ENCODE peak calls at places on chromosomes 12 and 14, in seven cellular contexts. One of them, this sample, is unnamed.
A peak's percentile ranks its signal among the peaks of the same experiment; 100 is the strongest.

GRCh38 chr12:25295361-25295760 is 44.6 kb upstream of the KRAS start:
- DNase-seq in right lobe of liver: no peak
- DNase-seq in Daoy: no peak
- DNase-seq in H54: no peak
- DNase-seq in HEK293T: no peak
- DNase-seq in stimulated activated CD4-positive, alpha-beta T cell treated with anti-CD3 and anti-CD28 coated beads, Interleukin-15, amount 100 ng/mL, for 1 hour: no peak
- DNase-seq in AG04449: no peak
- DNase-seq in this sample: no peak

GRCh38 chr14:94016446-94016976 is 9.6 kb upstream of the OTUB2 start:
- DNase-seq in right lobe of liver: no peak
- DNase-seq in Daoy: no peak
- DNase-seq in H54: no peak
- DNase-seq in HEK293T: no peak
- DNase-seq in stimulated activated CD4-positive, alpha-beta T cell treated with anti-CD3 and anti-CD28 coated beads, Interleukin-15, amount 100 ng/mL, for 1 hour: no peak
- DNase-seq in AG04449: no peak
- DNase-seq in this sample: no peak

GRCh38 chr12:18250313-18250916 is 10.9 kb upstream of the PIK3C2G start:
- DNase-seq in right lobe of liver: no peak
- DNase-seq in Daoy: peak; percentile 12
- DNase-seq in H54: peak; percentile 2
- DNase-seq in HEK293T: peak; percentile 37
- DNase-seq in stimulated activated CD4-positive, alpha-beta T cell treated with anti-CD3 and anti-CD28 coated beads, Interleukin-15, amount 100 ng/mL, for 1 hour: no peak
- DNase-seq in AG04449: peak; percentile 23
- DNase-seq in this sample: no peak

GRCh38 chr12:81759215-81759991 is at the start of gene PPFIA2:
- DNase-seq in right lobe of liver: no peak
- DNase-seq in Daoy: peak; percentile 59
- DNase-seq in H54: no peak
- DNase-seq in HEK293T: peak; percentile 38
- DNase-seq in stimulated activated CD4-positive, alpha-beta T cell treated with anti-CD3 and anti-CD28 coated beads, Interleukin-15, amount 100 ng/mL, for 1 hour: no peak
- DNase-seq in AG04449: no peak
- DNase-seq in this sample: peak; percentile 5

GRCh38 chr12:40254455-40255085 is 29.8 kb downstream of the LRRK2 start:
- DNase-seq in right lobe of liver: no peak
- DNase-seq in Daoy: no peak
- DNase-seq in H54: no peak
- DNase-seq in HEK293T: no peak
- DNase-seq in stimulated activated CD4-positive, alpha-beta T cell treated with anti-CD3 and anti-CD28 coated beads, Interleukin-15, amount 100 ng/mL, for 1 hour: no peak
- DNase-seq in AG04449: no peak
- DNase-seq in this sample: no peak

GRCh38 chr12:124689585-124689984 is 122.2 kb upstream of the NCOR2 start:
- DNase-seq in right lobe of liver: no peak
- DNase-seq in Daoy: no peak
- DNase-seq in H54: no peak
- DNase-seq in HEK293T: no peak
- DNase-seq in stimulated activated CD4-positive, alpha-beta T cell treated with anti-CD3 and anti-CD28 coated beads, Interleukin-15, amount 100 ng/mL, for 1 hour: no peak
- DNase-seq in AG04449: no peak
- DNase-seq in this sample: no peak

GRCh38 chr14:96698846-96699543 is 98.2 kb upstream of the VRK1 start:
- DNase-seq in right lobe of liver: no peak
- DNase-seq in Daoy: no peak
- DNase-seq in H54: no peak
- DNase-seq in HEK293T: no peak
- DNase-seq in stimulated activated CD4-positive, alpha-beta T cell treated with anti-CD3 and anti-CD28 coated beads, Interleukin-15, amount 100 ng/mL, for 1 hour: no peak
- DNase-seq in AG04449: no peak
- DNase-seq in this sample: no peak

GRCh38 chr14:98623806-98624430 is 648.1 kb downstream of the BCL11B start:
- DNase-seq in right lobe of liver: no peak
- DNase-seq in Daoy: peak; percentile 85
- DNase-seq in H54: no peak
- DNase-seq in HEK293T: no peak
- DNase-seq in stimulated activated CD4-positive, alpha-beta T cell treated with anti-CD3 and anti-CD28 coated beads, Interleukin-15, amount 100 ng/mL, for 1 hour: no peak
- DNase-seq in AG04449: no peak
- DNase-seq in this sample: peak; percentile 71

GRCh38 chr14:98270201-98270600 is 1001.8 kb downstream of the BCL11B start:
- DNase-seq in right lobe of liver: no peak
- DNase-seq in Daoy: no peak
- DNase-seq in H54: no peak
- DNase-seq in HEK293T: no peak
- DNase-seq in stimulated activated CD4-positive, alpha-beta T cell treated with anti-CD3 and anti-CD28 coated beads, Interleukin-15, amount 100 ng/mL, for 1 hour: no peak
- DNase-seq in AG04449: no peak
- DNase-seq in this sample: no peak

GRCh38 chr14:76682367-76682766 is 78.9 kb upstream of the VASH1 start:
- DNase-seq in right lobe of liver: no peak
- DNase-seq in Daoy: no peak
- DNase-seq in H54: no peak
- DNase-seq in HEK293T: no peak
- DNase-seq in stimulated activated CD4-positive, alpha-beta T cell treated with anti-CD3 and anti-CD28 coated beads, Interleukin-15, amount 100 ng/mL, for 1 hour: no peak
- DNase-seq in AG04449: no peak
- DNase-seq in this sample: no peak

GRCh38 chr12:68327896-68328295 is 4.3 kb downstream of the MDM1 start:
- DNase-seq in right lobe of liver: no peak
- DNase-seq in Daoy: no peak
- DNase-seq in H54: no peak
- DNase-seq in HEK293T: no peak
- DNase-seq in stimulated activated CD4-positive, alpha-beta T cell treated with anti-CD3 and anti-CD28 coated beads, Interleukin-15, amount 100 ng/mL, for 1 hour: no peak
- DNase-seq in AG04449: no peak
- DNase-seq in this sample: no peak

GRCh38 chr14:84937449-84937848 is 592.5 kb upstream of the FLRT2 start:
- DNase-seq in right lobe of liver: no peak
- DNase-seq in Daoy: no peak
- DNase-seq in H54: no peak
- DNase-seq in HEK293T: no peak
- DNase-seq in stimulated activated CD4-positive, alpha-beta T cell treated with anti-CD3 and anti-CD28 coated beads, Interleukin-15, amount 100 ng/mL, for 1 hour: no peak
- DNase-seq in AG04449: no peak
- DNase-seq in this sample: no peak

GRCh38 chr14:66311935-66312334 is 174.2 kb upstream of the CCDC196 start:
- DNase-seq in right lobe of liver: no peak
- DNase-seq in Daoy: no peak
- DNase-seq in H54: no peak
- DNase-seq in HEK293T: no peak
- DNase-seq in stimulated activated CD4-positive, alpha-beta T cell treated with anti-CD3 and anti-CD28 coated beads, Interleukin-15, amount 100 ng/mL, for 1 hour: no peak
- DNase-seq in AG04449: no peak
- DNase-seq in this sample: no peak

GRCh38 chr12:7113389-7113871 is 4.4 kb upstream of the C1RL start:
- DNase-seq in right lobe of liver: no peak
- DNase-seq in Daoy: peak; percentile 35
- DNase-seq in H54: no peak
- DNase-seq in HEK293T: peak; percentile 67
- DNase-seq in stimulated activated CD4-positive, alpha-beta T cell treated with anti-CD3 and anti-CD28 coated beads, Interleukin-15, amount 100 ng/mL, for 1 hour: no peak
- DNase-seq in AG04449: no peak
- DNase-seq in this sample: no peak